ENCODE peak calls at places on chromosomes 3 and 15, in eight cellular contexts. One of them, this sample, is unnamed.
A peak's percentile ranks its signal among the peaks of the same experiment; 100 is the strongest.

GRCh38 chr3:16399473-16399872 is 114.0 kb downstream of the RFTN1 start:
- DNase-seq in CD4-positive, alpha-beta T cell: no peak
- DNase-seq in stimulated activated naive CD8-positive, alpha-beta T cell treated with anti-CD3 and anti-CD28 coated beads, Interleukin-15, Interleukin-2, amounts not matched to agents 100 U/mL and 50 U/mL, for 24 hours: no peak
- DNase-seq in omental fat pad: no peak
- DNase-seq in stimulated activated CD8-positive, alpha-beta memory T cell treated with anti-CD3 and anti-CD28 coated beads, Interleukin-2, amount 100 ng/mL, for 48 hours: no peak
- DNase-seq in lung microvascular endothelial cell: no peak
- DNase-seq in foreskin fibroblast: peak; percentile 92
- DNase-seq in GM03348: peak; percentile 57
- DNase-seq in this sample: no peak

GRCh38 chr15:62928996-62929350 is 113.6 kb upstream of the TPM1 start:
- DNase-seq in CD4-positive, alpha-beta T cell: no peak
- DNase-seq in stimulated activated naive CD8-positive, alpha-beta T cell treated with anti-CD3 and anti-CD28 coated beads, Interleukin-15, Interleukin-2, amounts not matched to agents 100 U/mL and 50 U/mL, for 24 hours: no peak
- DNase-seq in omental fat pad: no peak
- DNase-seq in stimulated activated CD8-positive, alpha-beta memory T cell treated with anti-CD3 and anti-CD28 coated beads, Interleukin-2, amount 100 ng/mL, for 48 hours: no peak
- DNase-seq in lung microvascular endothelial cell: peak; percentile 19
- DNase-seq in foreskin fibroblast: peak; percentile 85
- DNase-seq in GM03348: peak; percentile 66
- DNase-seq in this sample: no peak

GRCh38 chr15:76905855-76906254 is 715 bp upstream of the SCAPER start:
- DNase-seq in CD4-positive, alpha-beta T cell: no peak
- DNase-seq in stimulated activated naive CD8-positive, alpha-beta T cell treated with anti-CD3 and anti-CD28 coated beads, Interleukin-15, Interleukin-2, amounts not matched to agents 100 U/mL and 50 U/mL, for 24 hours: no peak
- DNase-seq in omental fat pad: no peak
- DNase-seq in stimulated activated CD8-positive, alpha-beta memory T cell treated with anti-CD3 and anti-CD28 coated beads, Interleukin-2, amount 100 ng/mL, for 48 hours: no peak
- DNase-seq in lung microvascular endothelial cell: peak; percentile 13
- DNase-seq in foreskin fibroblast: no peak
- DNase-seq in GM03348: peak; percentile 5
- DNase-seq in this sample: no peak

GRCh38 chr15:67178569-67179210 is 75.8 kb downstream of the AAGAB start:
- DNase-seq in CD4-positive, alpha-beta T cell: no peak
- DNase-seq in stimulated activated naive CD8-positive, alpha-beta T cell treated with anti-CD3 and anti-CD28 coated beads, Interleukin-15, Interleukin-2, amounts not matched to agents 100 U/mL and 50 U/mL, for 24 hours: no peak
- DNase-seq in omental fat pad: no peak
- DNase-seq in stimulated activated CD8-positive, alpha-beta memory T cell treated with anti-CD3 and anti-CD28 coated beads, Interleukin-2, amount 100 ng/mL, for 48 hours: no peak
- DNase-seq in lung microvascular endothelial cell: peak; percentile 59
- DNase-seq in foreskin fibroblast: peak; percentile 95
- DNase-seq in GM03348: peak; percentile 93
- DNase-seq in this sample: no peak

GRCh38 chr3:48897401-48898376 is 993 bp downstream of the SLC25A20 start:
- DNase-seq in CD4-positive, alpha-beta T cell: no peak
- DNase-seq in stimulated activated naive CD8-positive, alpha-beta T cell treated with anti-CD3 and anti-CD28 coated beads, Interleukin-15, Interleukin-2, amounts not matched to agents 100 U/mL and 50 U/mL, for 24 hours: peak; percentile 20
- DNase-seq in omental fat pad: no peak
- DNase-seq in stimulated activated CD8-positive, alpha-beta memory T cell treated with anti-CD3 and anti-CD28 coated beads, Interleukin-2, amount 100 ng/mL, for 48 hours: no peak
- DNase-seq in lung microvascular endothelial cell: peak; percentile 31
- DNase-seq in foreskin fibroblast: peak; percentile 30
- DNase-seq in GM03348: no peak
- DNase-seq in this sample: no peak

GRCh38 chr3:52973806-52974205 is 72.1 kb downstream of the SFMBT1 start:
- DNase-seq in CD4-positive, alpha-beta T cell: no peak
- DNase-seq in stimulated activated naive CD8-positive, alpha-beta T cell treated with anti-CD3 and anti-CD28 coated beads, Interleukin-15, Interleukin-2, amounts not matched to agents 100 U/mL and 50 U/mL, for 24 hours: no peak
- DNase-seq in omental fat pad: no peak
- DNase-seq in stimulated activated CD8-positive, alpha-beta memory T cell treated with anti-CD3 and anti-CD28 coated beads, Interleukin-2, amount 100 ng/mL, for 48 hours: no peak
- DNase-seq in lung microvascular endothelial cell: no peak
- DNase-seq in foreskin fibroblast: peak; percentile 8
- DNase-seq in GM03348: peak; percentile 5
- DNase-seq in this sample: no peak

GRCh38 chr3:10317311-10317960 is 3.5 kb downstream of the SEC13 start:
- DNase-seq in CD4-positive, alpha-beta T cell: no peak
- DNase-seq in stimulated activated naive CD8-positive, alpha-beta T cell treated with anti-CD3 and anti-CD28 coated beads, Interleukin-15, Interleukin-2, amounts not matched to agents 100 U/mL and 50 U/mL, for 24 hours: no peak
- DNase-seq in omental fat pad: peak; percentile 18
- DNase-seq in stimulated activated CD8-positive, alpha-beta memory T cell treated with anti-CD3 and anti-CD28 coated beads, Interleukin-2, amount 100 ng/mL, for 48 hours: no peak
- DNase-seq in lung microvascular endothelial cell: no peak
- DNase-seq in foreskin fibroblast: no peak
- DNase-seq in GM03348: no peak
- DNase-seq in this sample: no peak

GRCh38 chr3:128073185-128073725 is 21.0 kb downstream of the SEC61A1 start:
- DNase-seq in CD4-positive, alpha-beta T cell: no peak
- DNase-seq in stimulated activated naive CD8-positive, alpha-beta T cell treated with anti-CD3 and anti-CD28 coated beads, Interleukin-15, Interleukin-2, amounts not matched to agents 100 U/mL and 50 U/mL, for 24 hours: no peak
- DNase-seq in omental fat pad: no peak
- DNase-seq in stimulated activated CD8-positive, alpha-beta memory T cell treated with anti-CD3 and anti-CD28 coated beads, Interleukin-2, amount 100 ng/mL, for 48 hours: no peak
- DNase-seq in lung microvascular endothelial cell: no peak
- DNase-seq in foreskin fibroblast: no peak
- DNase-seq in GM03348: no peak
- DNase-seq in this sample: no peak

GRCh38 chr3:103381286-103381685 is 946.5 kb downstream of the ZPLD1 start:
- DNase-seq in CD4-positive, alpha-beta T cell: no peak
- DNase-seq in stimulated activated naive CD8-positive, alpha-beta T cell treated with anti-CD3 and anti-CD28 coated beads, Interleukin-15, Interleukin-2, amounts not matched to agents 100 U/mL and 50 U/mL, for 24 hours: no peak
- DNase-seq in omental fat pad: no peak
- DNase-seq in stimulated activated CD8-positive, alpha-beta memory T cell treated with anti-CD3 and anti-CD28 coated beads, Interleukin-2, amount 100 ng/mL, for 48 hours: no peak
- DNase-seq in lung microvascular endothelial cell: no peak
- DNase-seq in foreskin fibroblast: no peak
- DNase-seq in GM03348: no peak
- DNase-seq in this sample: no peak

GRCh38 chr3:164879201-164879600 is 199.1 kb downstream of the SI start:
- DNase-seq in CD4-positive, alpha-beta T cell: no peak
- DNase-seq in stimulated activated naive CD8-positive, alpha-beta T cell treated with anti-CD3 and anti-CD28 coated beads, Interleukin-15, Interleukin-2, amounts not matched to agents 100 U/mL and 50 U/mL, for 24 hours: no peak
- DNase-seq in omental fat pad: no peak
- DNase-seq in stimulated activated CD8-positive, alpha-beta memory T cell treated with anti-CD3 and anti-CD28 coated beads, Interleukin-2, amount 100 ng/mL, for 48 hours: no peak
- DNase-seq in lung microvascular endothelial cell: no peak
- DNase-seq in foreskin fibroblast: no peak
- DNase-seq in GM03348: no peak
- DNase-seq in this sample: no peak

GRCh38 chr3:56921573-56922571 is 120.1 kb upstream of the ARHGEF3 start:
- DNase-seq in CD4-positive, alpha-beta T cell: no peak
- DNase-seq in stimulated activated naive CD8-positive, alpha-beta T cell treated with anti-CD3 and anti-CD28 coated beads, Interleukin-15, Interleukin-2, amounts not matched to agents 100 U/mL and 50 U/mL, for 24 hours: peak; percentile 39
- DNase-seq in omental fat pad: no peak
- DNase-seq in stimulated activated CD8-positive, alpha-beta memory T cell treated with anti-CD3 and anti-CD28 coated beads, Interleukin-2, amount 100 ng/mL, for 48 hours: no peak
- DNase-seq in lung microvascular endothelial cell: peak; percentile 34
- DNase-seq in foreskin fibroblast: no peak
- DNase-seq in GM03348: peak; percentile 28
- DNase-seq in this sample: no peak

GRCh38 chr15:68812069-68812468 is 8.6 kb downstream of the ANP32A start:
- DNase-seq in CD4-positive, alpha-beta T cell: no peak
- DNase-seq in stimulated activated naive CD8-positive, alpha-beta T cell treated with anti-CD3 and anti-CD28 coated beads, Interleukin-15, Interleukin-2, amounts not matched to agents 100 U/mL and 50 U/mL, for 24 hours: no peak
- DNase-seq in omental fat pad: no peak
- DNase-seq in stimulated activated CD8-positive, alpha-beta memory T cell treated with anti-CD3 and anti-CD28 coated beads, Interleukin-2, amount 100 ng/mL, for 48 hours: no peak
- DNase-seq in lung microvascular endothelial cell: no peak
- DNase-seq in foreskin fibroblast: no peak
- DNase-seq in GM03348: no peak
- DNase-seq in this sample: no peak

GRCh38 chr3:180705619-180706018 is 26.3 kb upstream of the CCDC39 start:
- DNase-seq in CD4-positive, alpha-beta T cell: no peak
- DNase-seq in stimulated activated naive CD8-positive, alpha-beta T cell treated with anti-CD3 and anti-CD28 coated beads, Interleukin-15, Interleukin-2, amounts not matched to agents 100 U/mL and 50 U/mL, for 24 hours: no peak
- DNase-seq in omental fat pad: no peak
- DNase-seq in stimulated activated CD8-positive, alpha-beta memory T cell treated with anti-CD3 and anti-CD28 coated beads, Interleukin-2, amount 100 ng/mL, for 48 hours: no peak
- DNase-seq in lung microvascular endothelial cell: peak; percentile 40
- DNase-seq in foreskin fibroblast: no peak
- DNase-seq in GM03348: no peak
- DNase-seq in this sample: no peak

GRCh38 chr3:140736863-140737460 is 59.1 kb downstream of the TRIM42 start:
- DNase-seq in CD4-positive, alpha-beta T cell: no peak
- DNase-seq in stimulated activated naive CD8-positive, alpha-beta T cell treated with anti-CD3 and anti-CD28 coated beads, Interleukin-15, Interleukin-2, amounts not matched to agents 100 U/mL and 50 U/mL, for 24 hours: peak; percentile 8
- DNase-seq in omental fat pad: peak; percentile 40
- DNase-seq in stimulated activated CD8-positive, alpha-beta memory T cell treated with anti-CD3 and anti-CD28 coated beads, Interleukin-2, amount 100 ng/mL, for 48 hours: no peak
- DNase-seq in lung microvascular endothelial cell: peak; percentile 30
- DNase-seq in foreskin fibroblast: peak; percentile 66
- DNase-seq in GM03348: peak; percentile 64
- DNase-seq in this sample: peak; percentile 4

GRCh38 chr3:99721633-99722007 is 83.2 kb downstream of the COL8A1 start:
- DNase-seq in CD4-positive, alpha-beta T cell: no peak
- DNase-seq in stimulated activated naive CD8-positive, alpha-beta T cell treated with anti-CD3 and anti-CD28 coated beads, Interleukin-15, Interleukin-2, amounts not matched to agents 100 U/mL and 50 U/mL, for 24 hours: no peak
- DNase-seq in omental fat pad: no peak
- DNase-seq in stimulated activated CD8-positive, alpha-beta memory T cell treated with anti-CD3 and anti-CD28 coated beads, Interleukin-2, amount 100 ng/mL, for 48 hours: no peak
- DNase-seq in lung microvascular endothelial cell: no peak
- DNase-seq in foreskin fibroblast: no peak
- DNase-seq in GM03348: no peak
- DNase-seq in this sample: no peak

This sample was measured in anterior cingulate cortex.